ENCODE peak calls at places on chromosomes 6 and 20, in five cellular contexts. Z is colonic mucosa; S is WERI-Rb-1; E is CD8-positive, alpha-beta T cell; D is HFFc6. Q is an unnamed sample.

GRCh38 chr20:36482044-36482473 is 59.3 kb upstream of the MYL9 start:
- DNase-seq in D (no peak), S (peak), E (no peak), Z (no peak), Q (no peak)

GRCh38 chr20:2301164-2301622 is 5.4 kb downstream of the TGM3 start:
- DNase-seq in E (no peak), Z (peak), S (no peak), D (peak), Q (no peak)

GRCh38 chr6:105452924-105453756 is 50.3 kb upstream of the PREP start:
- DNase-seq in E (peak), S (no peak), D (no peak), Z (no peak), Q (no peak)

GRCh38 chr20:58439974-58440767 is 51.1 kb downstream of the VAPB start:
- DNase-seq in S (no peak), E (no peak), Z (no peak), D (no peak), Q (no peak)

GRCh38 chr20:2178328-2179232 is 77.0 kb downstream of the STK35 start:
- DNase-seq in Z (no peak), S (no peak), E (no peak), D (no peak), Q (no peak)

GRCh38 chr6:134415681-134416080 is 97.8 kb upstream of the SGK1 start:
- DNase-seq in E (no peak), Z (no peak), S (no peak), D (no peak), Q (no peak)

GRCh38 chr20:59603727-59604608 is at the start of gene PHACTR3:
- DNase-seq in D (no peak), E (no peak), Z (no peak), S (no peak), Q (no peak)

GRCh38 chr6:50845499-50846108 is 26.9 kb downstream of the TFAP2B start:
- DNase-seq in Z (no peak), S (no peak), D (no peak), E (no peak), Q (no peak)

GRCh38 chr6:28597217-28597835 is 71.6 kb downstream of the GPX5 start:
- DNase-seq in D (peak), S (no peak), E (no peak), Z (no peak), Q (no peak)

GRCh38 chr6:53440331-53440730 is 91.6 kb upstream of the ELOVL5 start:
- DNase-seq in E (no peak), Z (no peak), S (no peak), D (no peak), Q (no peak)

GRCh38 chr6:33372532-33373123 is 19.0 kb upstream of the KIFC1 start:
- DNase-seq in E (no peak), Z (no peak), D (no peak), S (peak), Q (no peak)

GRCh38 chr6:19866900-19867627 is 29.9 kb downstream of the ID4 start:
- DNase-seq in Z (no peak), E (no peak), S (no peak), D (peak), Q (no peak)

GRCh38 chr6:12698298-12698697 is 18.3 kb upstream of the PHACTR1 start:
- DNase-seq in Z (no peak), E (no peak), D (no peak), S (no peak), Q (no peak)

GRCh38 chr6:37807656-37808055 is 11.9 kb upstream of the ZFAND3 start:
- DNase-seq in Z (no peak), S (peak), D (no peak), E (no peak), Q (no peak)

GRCh38 chr20:12598894-12599293 is 409.9 kb upstream of the SPTLC3 start:
- DNase-seq in D (no peak), E (no peak), Z (no peak), S (no peak), Q (no peak)

GRCh38 chr20:58467572-58468330 is 47.4 kb downstream of the APCDD1L start:
- DNase-seq in D (no peak), S (no peak), E (no peak), Z (no peak), Q (peak)

GRCh38 chr6:12403201-12403826 is 113.2 kb downstream of the EDN1 start:
- DNase-seq in Z (no peak), E (no peak), S (no peak), D (peak), Q (no peak)

GRCh38 chr6:29763491-29764289 is 40.5 kb downstream of the HLA-F start:
- DNase-seq in S (no peak), D (peak), Z (peak), E (no peak), Q (peak)

GRCh38 chr6:67393356-67393755 is 1241.7 kb upstream of the ADGRB3 start:
- DNase-seq in Z (no peak), S (no peak), D (no peak), E (no peak), Q (no peak)

GRCh38 chr20:17504898-17505663 is 26.1 kb downstream of the BFSP1 start:
- DNase-seq in S (no peak), E (peak), D (peak), Z (peak), Q (no peak)

GRCh38 chr20:24658920-24659660 is 189.7 kb downstream of the SYNDIG1 start:
- DNase-seq in E (no peak), S (no peak), Z (no peak), D (no peak), Q (no peak)

GRCh38 chr6:17280552-17281090 is 540 bp upstream of the RBM24 start:
- DNase-seq in D (peak), S (peak), Z (peak), E (no peak), Q (peak)

GRCh38 chr6:137136065-137136464 is 37.4 kb downstream of the IL22RA2 start:
- DNase-seq in E (no peak), Z (no peak), D (no peak), S (no peak), Q (no peak)
- TF ChIP-seq CTCF in E (no peak), Z (peak), D (peak), S (no peak), Q (peak)

DNA sequence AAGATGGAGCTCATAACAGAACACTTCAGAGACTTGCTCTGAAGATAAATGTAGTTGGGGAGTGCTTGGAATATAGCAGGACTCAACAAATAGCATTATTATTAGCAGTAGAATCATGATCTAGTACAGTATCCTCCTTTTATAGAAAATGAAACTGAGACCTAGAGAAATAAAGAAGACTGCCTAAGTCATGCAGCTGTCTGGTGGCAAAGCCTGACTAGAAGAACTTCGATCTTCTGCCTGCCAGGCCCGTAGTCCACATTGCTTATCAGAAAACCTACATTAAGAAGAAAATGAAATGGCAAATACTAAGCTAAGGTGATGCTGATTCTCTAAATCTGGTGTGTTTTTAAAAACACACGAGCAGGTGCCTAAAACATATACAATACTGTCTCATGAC is 46.4 kb upstream of the DST start:
- DNase-seq in D (no peak), S (no peak), Z (no peak), E (no peak), Q (no peak)
- TF ChIP-seq CTCF in D (no peak), S (no peak), Z (no peak), E (no peak), Q (no peak)

DNA sequence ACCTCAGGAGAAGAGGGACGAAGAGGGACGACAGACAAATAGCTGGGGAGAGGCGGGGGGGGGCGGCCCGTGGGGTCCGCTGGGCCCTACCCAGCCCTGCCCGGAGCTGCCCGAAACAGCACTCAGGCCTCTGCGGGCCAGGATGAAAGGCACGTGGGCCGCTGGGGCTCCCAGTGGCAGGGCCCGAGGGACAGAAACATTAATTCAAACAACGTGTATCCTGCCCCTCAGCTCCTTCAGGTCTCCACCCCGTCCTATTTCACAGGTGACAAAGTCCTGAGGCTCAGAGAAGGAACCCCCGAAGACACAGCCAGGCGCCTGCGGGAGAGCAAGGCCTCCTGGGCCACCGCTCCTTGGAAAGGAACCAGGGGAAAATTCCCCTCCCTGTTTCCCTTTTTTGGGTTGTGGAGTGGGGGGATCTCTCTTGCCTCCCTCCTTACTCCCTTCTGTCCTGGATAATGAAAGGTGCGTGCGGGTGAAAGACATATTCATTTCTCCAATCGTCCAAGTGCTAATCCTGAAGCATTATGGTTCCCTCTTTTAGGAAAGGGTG is 93.3 kb downstream of the RNASET2 start:
- DNase-seq in E (no peak), Z (no peak), S (no peak), D (no peak), Q (no peak)
- TF ChIP-seq CTCF in E (no peak), Z (no peak), S (no peak), D (no peak), Q (no peak)

GRCh38 chr20:362271-363254 is 15.7 kb downstream of the NRSN2 start:
- DNase-seq in S (peak), Z (peak), E (no peak), D (peak), Q (no peak)
- TF ChIP-seq CTCF in S (peak), Z (peak), E (no peak), D (peak), Q (peak)

DNA sequence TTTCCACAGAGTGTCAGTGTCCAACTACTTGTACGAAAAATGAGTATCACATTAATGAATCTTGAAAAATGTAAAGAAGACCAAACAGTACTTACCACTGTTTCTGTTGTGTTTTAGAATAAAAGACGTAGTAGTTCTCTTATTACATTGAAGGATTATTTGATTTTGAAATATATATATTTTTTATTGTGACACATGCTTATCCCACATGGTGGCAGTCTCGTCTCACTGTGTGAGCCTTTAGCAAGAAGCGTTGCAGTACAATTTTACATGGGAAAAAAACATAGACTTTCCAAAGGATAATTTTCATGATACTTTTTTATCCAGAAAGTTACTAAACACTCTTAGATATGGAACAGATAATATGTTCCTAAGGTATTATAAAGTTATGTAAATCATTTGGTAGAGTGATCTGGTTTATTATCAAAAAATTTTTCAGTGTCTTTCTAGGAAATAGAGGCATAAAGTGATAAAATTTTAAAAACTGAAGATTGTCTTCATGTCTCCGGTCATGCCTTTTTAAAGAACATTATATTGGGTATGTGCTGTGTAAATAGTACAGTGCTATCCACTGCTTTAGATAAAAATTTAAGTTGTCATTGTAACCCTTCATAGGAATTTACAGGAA is 117.5 kb upstream of the SAMD5 start:
- DNase-seq in S (peak), E (no peak), Z (no peak), D (peak), Q (no peak)
- TF ChIP-seq CTCF in S (no peak), E (no peak), Z (no peak), D (peak), Q (peak)

GRCh38 chr6:145814501-145815350 is at the start of gene FBXO30:
- DNase-seq in S (peak), E (peak), Z (peak), D (peak), Q (peak)
- TF ChIP-seq CTCF in S (no peak), E (peak), Z (no peak), D (peak), Q (peak)

DNA sequence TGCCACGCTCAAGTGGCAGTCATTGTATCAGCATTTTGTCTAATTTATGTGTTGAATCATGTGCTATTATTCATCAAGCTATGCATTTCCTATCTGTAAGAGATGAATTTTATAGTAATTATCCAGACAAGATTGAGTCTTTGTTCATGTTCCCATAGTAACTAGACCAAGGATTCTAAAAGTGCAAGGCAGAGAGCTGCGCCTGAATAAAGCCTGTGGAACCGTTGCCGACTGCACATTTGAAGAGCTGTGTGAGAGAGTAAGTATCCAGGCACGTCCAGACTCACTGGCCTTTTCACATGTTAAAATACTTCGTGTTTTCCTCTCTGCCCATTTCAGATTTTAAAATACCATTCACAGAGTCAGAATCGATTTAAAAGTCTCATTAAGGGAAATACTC is 83.7 kb upstream of the FOXO3 start:
- DNase-seq in Z (no peak), S (no peak), D (no peak), E (no peak), Q (no peak)
- TF ChIP-seq CTCF in Z (no peak), S (no peak), D (no peak), E (no peak), Q (no peak)

Q was measured in osteocyte.